ENCODE peak calls at places on chromosomes 13 and 19, in six cellular contexts. F is cardiac muscle cell; O is aorta; D is naive thymus-derived CD4-positive, alpha-beta T cell; Y is left ventricle myocardium inferior; H is spleen. W is an unnamed sample. For H3K4me1, the result is how much of the 10 kb centered on the place peaks cover.

GRCh38 chr13:33454844-33455256 is 169.3 kb upstream of the STARD13 start:
- DNase-seq in F (no peak), O (no peak), D (no peak), Y (no peak), H (no peak), W (no peak)

GRCh38 chr13:35131471-35131870 is 189.4 kb downstream of the NBEA start:
- DNase-seq in F (no peak), O (no peak), D (no peak), Y (no peak), H (no peak), W (no peak)

GRCh38 chr13:85985791-85986190 is 186.6 kb upstream of the SLITRK6 start:
- DNase-seq in F (no peak), O (no peak), D (no peak), Y (no peak), H (no peak), W (no peak)

GRCh38 chr13:20332361-20333096 is 100.4 kb upstream of the GJB6 start:
- DNase-seq in F (peak), O (no peak), D (no peak), Y (no peak), H (no peak), W (no peak)

GRCh38 chr19:37309834-37310575 is 60.9 kb upstream of the ZNF527 start:
- DNase-seq in F (peak), O (no peak), D (peak), Y (no peak), H (no peak), W (no peak)

GRCh38 chr13:20828540-20829364 is 55.0 kb upstream of the EEF1AKMT1 start:
- DNase-seq in F (peak), O (no peak), D (peak), Y (no peak), H (no peak), W (no peak)

GRCh38 chr13:26971990-26972888 is 199.4 kb downstream of the USP12 start:
- DNase-seq in F (peak), O (no peak), D (peak), Y (no peak), H (peak), W (no peak)

GRCh38 chr19:35223856-35224505 is 4.6 kb downstream of the FAM187B start:
- DNase-seq in F (no peak), O (no peak), D (no peak), Y (no peak), H (no peak), W (peak)

GRCh38 chr13:104737713-104738112 is 1671.5 kb upstream of the SLC10A2 start:
- DNase-seq in F (no peak), O (no peak), D (no peak), Y (no peak), H (no peak), W (no peak)

GRCh38 chr19:41206926-41207750 is 11.9 kb upstream of the AXL start:
- DNase-seq in F (no peak), O (peak), D (no peak), Y (peak), H (no peak), W (peak)

GRCh38 chr13:51520524-51520923 is 63.7 kb upstream of the WDFY2 start:
- DNase-seq in F (no peak), O (no peak), D (peak), Y (no peak), H (no peak), W (no peak)

GRCh38 chr19:10104665-10105221 is 1.4 kb upstream of the PPAN start:
- DNase-seq in F (no peak), O (no peak), D (peak), Y (no peak), H (peak), W (no peak)

GRCh38 chr13:52779028-52779612 is 39.5 kb upstream of the CNMD start:
- DNase-seq in F (no peak), O (no peak), D (no peak), Y (no peak), H (no peak), W (no peak)

GRCh38 chr13:44906758-44907157 is 82.5 kb downstream of the NUFIP1 start:
- DNase-seq in F (peak), O (peak), D (no peak), Y (no peak), H (no peak), W (no peak)

GRCh38 chr19:35987571-35987896 is 7.5 kb upstream of the SDHAF1 start:
- DNase-seq in F (no peak), O (no peak), D (no peak), Y (no peak), H (no peak), W (no peak)

GRCh38 chr13:48909088-48909389 is 66.7 kb upstream of the FNDC3A start:
- DNase-seq in F (no peak), O (no peak), D (no peak), Y (peak), H (no peak), W (no peak)

GRCh38 chr13:44685641-44686040 is 109.5 kb upstream of the TSC22D1 start:
- DNase-seq in F (no peak), O (no peak), D (no peak), Y (no peak), H (no peak), W (no peak)

GRCh38 chr19:48575931-48576622 is 24.1 kb downstream of the SULT2B1 start:
- DNase-seq in F (no peak), O (no peak), D (no peak), Y (no peak), H (no peak), W (no peak)

GRCh38 chr13:81381560-81381959 is 1040.6 kb upstream of the SPRY2 start:
- DNase-seq in F (no peak), O (no peak), D (no peak), Y (no peak), H (no peak), W (no peak)

GRCh38 chr19:41421314-41421713 is 5.9 kb downstream of the B3GNT8 start:
- DNase-seq in F (no peak), O (no peak), D (no peak), Y (no peak), H (no peak), W (no peak)

GRCh38 chr19:48717059-48717395 is 2.5 kb downstream of the MAMSTR start:
- DNase-seq in F (no peak), O (no peak), D (no peak), Y (no peak), H (no peak), W (no peak)

GRCh38 chr13:64078480-64078936 is 2662.9 kb upstream of the PCDH20 start:
- DNase-seq in F (no peak), O (peak), D (no peak), Y (no peak), H (no peak), W (no peak)

GRCh38 chr13:79307433-79307861 is 98.6 kb downstream of the RBM26 start:
- DNase-seq in F (no peak), O (no peak), D (no peak), Y (no peak), H (no peak), W (no peak)

GRCh38 chr19:33486936-33487793 is 34.4 kb downstream of the PEPD start:
- DNase-seq in F (peak), O (peak), D (no peak), Y (no peak), H (peak), W (no peak)

GRCh38 chr13:45092668-45093067 is 27.6 kb upstream of the GTF2F2 start:
- DNase-seq in F (no peak), O (no peak), D (no peak), Y (no peak), H (no peak), W (no peak)

GRCh38 chr19:13024126-13024957 is 29.1 kb downstream of the NFIX start:
- DNase-seq in F (no peak), O (no peak), D (no peak), Y (no peak), H (no peak), W (no peak)

DNA sequence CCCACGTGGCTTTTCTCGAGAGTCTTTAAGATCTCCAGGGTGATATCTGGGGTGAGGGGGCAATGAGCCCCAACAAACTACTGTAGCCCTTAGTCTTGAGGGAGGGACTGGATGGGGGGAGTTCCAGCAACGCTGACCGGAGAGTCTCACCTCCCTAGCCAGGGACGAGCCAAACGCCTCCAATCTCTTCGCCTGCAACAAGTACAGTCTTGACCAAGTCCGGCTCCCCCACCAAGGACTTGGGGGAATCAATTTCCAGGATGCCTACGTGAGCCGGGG is 442 bp downstream of the CCDC8 start:
- DNase-seq in F (no peak), O (no peak), D (no peak), Y (no peak), H (no peak), W (no peak)
- H3K4me3 ChIP-seq in F (peak), O (peak), D (no peak), Y (peak), H (peak), W (peak)

GRCh38 chr13:110341445-110342247 is 34.6 kb downstream of the COL4A2 start:
- DNase-seq in F (peak), O (peak), D (peak), Y (no peak), H (no peak), W (peak)
- H3K4me1 ChIP-seq in F (under half), O (under half), D (under half), Y (half or more), H (under half), W (under half)

GRCh38 chr13:103218253-103218652 is 152.0 kb upstream of the SLC10A2 start:
- DNase-seq in F (no peak), O (no peak), D (no peak), Y (no peak), H (no peak), W (no peak)
- H3K4me3 ChIP-seq in F (no peak), O (no peak), D (no peak), Y (no peak), H (no peak), W (no peak)

GRCh38 chr13:46176756-46177155 is 5.2 kb downstream of the LCP1 start:
- DNase-seq in F (no peak), O (no peak), D (no peak), Y (no peak), H (no peak), W (no peak)

GRCh38 chr13:46179576-46180368 is 2.2 kb downstream of the LCP1 start:
- DNase-seq in F (no peak), O (peak), D (peak), Y (peak), H (peak), W (no peak)

GRCh38 chr13:46178143-46178542 is 3.8 kb downstream of the LCP1 start:
- DNase-seq in F (no peak), O (no peak), D (no peak), Y (no peak), H (no peak), W (no peak)

GRCh38 chr13:46180393-46180792 is 1.6 kb downstream of the LCP1 start:
- DNase-seq in F (no peak), O (no peak), D (no peak), Y (no peak), H (no peak), W (no peak)

DNA sequence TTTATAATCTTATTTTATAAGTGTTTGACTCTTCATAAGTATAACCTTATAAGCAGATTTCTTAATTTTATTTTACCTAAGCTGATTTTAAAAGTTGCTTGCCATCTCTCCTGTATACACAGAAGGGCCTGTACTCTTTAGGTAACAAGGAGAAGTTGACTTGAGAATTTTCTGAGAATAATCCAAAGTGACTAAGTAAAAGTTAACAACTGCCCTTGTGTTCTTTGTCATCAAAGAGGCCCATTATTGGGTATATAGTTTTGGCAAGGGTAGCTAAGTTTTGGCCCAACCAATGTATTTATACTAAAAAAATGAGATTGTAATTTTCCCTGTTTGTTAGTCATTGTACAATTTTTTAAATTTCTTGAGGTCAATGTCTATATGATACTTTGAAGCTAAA is 3.2 kb downstream of the LCP1 start:
- DNase-seq in F (no peak), O (no peak), D (no peak), Y (no peak), H (no peak), W (no peak)
- H3K4me1 ChIP-seq in F (under half), O (under half), D (half or more), Y (under half), H (half or more), W (under half)

GRCh38 chr19:38737297-38737865 is 6.9 kb downstream of the CAPN12 start:
- DNase-seq in F (no peak), O (peak), D (no peak), Y (no peak), H (no peak), W (no peak)
- H3K4me3 ChIP-seq in F (no peak), O (no peak), D (no peak), Y (no peak), H (no peak), W (no peak)